ENCODE peak calls at places on chromosomes 3 and 15, in nine cellular contexts. Y, V, L, O, H, U, G, K and F are unnamed samples.

GRCh38 chr3:175329373-175329772 is 470.2 kb downstream of the NAALADL2 start:
- DNase-seq in U (no peak), Y (no peak), H (no peak), V (no peak), L (no peak), K (no peak), O (no peak), G (no peak), F (no peak)

GRCh38 chr15:99322643-99323405 is 71.5 kb downstream of the LRRC28 start:
- DNase-seq in K (no peak), H (no peak), V (no peak), U (no peak), L (no peak), G (no peak), O (no peak), Y (no peak), F (no peak)

GRCh38 chr3:46935168-46935858 is 41.2 kb downstream of the CCDC12 start:
- DNase-seq in L (peak; percentile 86), G (peak; percentile 58), O (peak; percentile 98), H (peak; percentile 93), Y (peak; percentile 51), U (no peak), K (peak; percentile 65), V (no peak), F (peak; percentile 94)

GRCh38 chr3:53229171-53229570 is 26.7 kb downstream of the TKT start:
- DNase-seq in L (no peak), V (no peak), U (no peak), O (no peak), Y (no peak), G (no peak), H (no peak), K (no peak), F (no peak)

GRCh38 chr3:149833241-149833640 is 20.2 kb downstream of the RNF13 start:
- DNase-seq in H (no peak), Y (no peak), G (no peak), L (no peak), K (no peak), V (no peak), O (no peak), U (no peak), F (no peak)

GRCh38 chr3:50251220-50251619 is 15.2 kb downstream of the GNAI2 start:
- DNase-seq in V (no peak), G (no peak), U (no peak), L (peak; percentile 46), K (no peak), H (no peak), Y (no peak), O (peak; percentile 66), F (no peak)

GRCh38 chr3:153252963-153253362 is 90.9 kb downstream of the RAP2B start:
- DNase-seq in O (no peak), G (no peak), L (no peak), U (no peak), H (no peak), V (no peak), K (no peak), Y (no peak), F (no peak)

GRCh38 chr3:195071916-195072820 is 198.8 kb downstream of the XXYLT1 start:
- DNase-seq in K (no peak), V (no peak), Y (no peak), H (peak; percentile 8), G (peak; percentile 3), L (no peak), O (no peak), U (no peak), F (no peak)

GRCh38 chr15:95884276-95884675 is 446.2 kb upstream of the NR2F2 start:
- DNase-seq in Y (no peak), L (no peak), U (no peak), O (no peak), V (no peak), G (no peak), H (no peak), K (no peak), F (no peak)

GRCh38 chr3:106827515-106828213 is 549.6 kb upstream of the CCDC54 start:
- DNase-seq in U (no peak), H (no peak), G (no peak), O (no peak), Y (no peak), V (no peak), L (no peak), K (no peak), F (no peak)

GRCh38 chr15:70580958-70581357 is 182.4 kb downstream of the UACA start:
- DNase-seq in V (no peak), G (no peak), L (no peak), O (no peak), U (no peak), Y (no peak), K (no peak), H (no peak), F (no peak)

GRCh38 chr3:136351905-136352304 is 101.8 kb downstream of the PCCB start:
- DNase-seq in K (no peak), H (no peak), G (no peak), L (no peak), V (no peak), U (no peak), Y (no peak), O (no peak), F (no peak)

GRCh38 chr3:126394179-126394976 is at the start of gene CFAP100:
- DNase-seq in O (peak; percentile 49), V (peak; percentile 85), H (no peak), K (no peak), G (peak; percentile 24), U (peak; percentile 35), Y (no peak), L (no peak), F (no peak)

GRCh38 chr3:11037241-11037873 is 44.8 kb downstream of the SLC6A1 start:
- DNase-seq in Y (no peak), V (no peak), U (no peak), K (no peak), O (no peak), L (no peak), H (no peak), G (no peak), F (no peak)

GRCh38 chr15:59160880-59161593 is 45.6 kb upstream of the LDHAL6B start:
- DNase-seq in O (peak; percentile 32), U (no peak), G (no peak), K (no peak), H (no peak), Y (no peak), L (peak; percentile 62), V (peak; percentile 73), F (no peak)
- H3K4me1 ChIP-seq in O (no peaks in the 10 kb centered on the region), U (no peaks in the 10 kb centered on the region), G (no peaks in the 10 kb centered on the region), K (peaks cover 9% of the 10 kb centered on the region), H (no peaks in the 10 kb centered on the region), Y (peaks cover 17% of the 10 kb centered on the region), L (peaks cover 4% of the 10 kb centered on the region), V (no peaks in the 10 kb centered on the region), F (no peaks in the 10 kb centered on the region)

DNA sequence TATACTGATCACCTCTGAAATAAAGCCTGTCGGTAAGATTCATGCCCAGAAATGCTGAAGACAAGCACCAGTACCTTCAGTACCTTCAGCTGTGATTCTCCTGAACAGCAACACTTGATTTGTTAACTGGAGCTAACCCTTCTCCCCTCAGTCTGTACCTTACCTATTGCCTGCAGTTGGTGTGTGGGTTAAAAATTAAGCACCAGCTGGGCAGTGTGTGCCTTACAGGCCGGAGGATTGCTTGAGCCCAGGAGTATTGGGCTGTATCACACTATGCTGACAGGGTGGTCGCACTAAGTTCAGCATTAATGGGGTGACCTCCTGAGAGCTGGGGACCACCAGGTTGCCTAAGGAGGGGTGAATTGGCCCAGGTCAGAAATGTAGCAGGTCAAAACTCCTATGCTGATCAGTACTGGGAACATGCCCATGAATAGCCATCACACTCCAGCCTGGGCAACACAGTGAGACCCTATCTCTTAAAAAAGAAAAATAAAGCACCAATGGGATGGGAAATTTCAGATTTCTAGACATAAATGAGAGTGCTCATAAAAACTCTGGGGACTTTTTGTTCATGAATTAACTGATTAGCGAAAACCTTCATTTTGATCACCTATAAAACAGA is 197.9 kb downstream of the FNDC3B start:
- DNase-seq in K (no peak), U (no peak), Y (no peak), O (no peak), H (no peak), L (no peak), V (no peak), G (no peak), F (no peak)
- TF ChIP-seq POLR2A in K (no peak), U (no peak), Y (no peak), O (no peak), H (no peak), L (no peak), V (no peak), G (no peak), F (no peak)

GRCh38 chr3:111541911-111542483 is at the start of gene CD96:
- DNase-seq in L (peak; percentile 8), K (no peak), H (no peak), Y (no peak), O (no peak), U (no peak), V (no peak), G (peak; percentile 26), F (no peak)

GRCh38 chr3:111548060-111548459 is 6.1 kb downstream of the CD96 start:
- DNase-seq in K (no peak), L (no peak), V (no peak), O (no peak), G (no peak), H (no peak), Y (no peak), U (no peak), F (no peak)

GRCh38 chr3:111548756-111549155 is 6.8 kb downstream of the CD96 start:
- DNase-seq in U (no peak), O (no peak), H (no peak), K (no peak), Y (no peak), V (no peak), G (no peak), L (no peak), F (no peak)

GRCh38 chr3:111545349-111545748 is 3.4 kb downstream of the CD96 start:
- DNase-seq in L (no peak), G (no peak), H (no peak), O (no peak), K (no peak), U (no peak), Y (no peak), V (no peak), F (no peak)

GRCh38 chr3:111547645-111548044 is 5.6 kb downstream of the CD96 start:
- DNase-seq in V (no peak), Y (no peak), U (no peak), L (peak; percentile 12), K (no peak), O (no peak), G (peak; percentile 14), H (no peak), F (no peak)
- H3K4me1 ChIP-seq in V (peaks cover 3% of the 10 kb centered on the region), Y (no peaks in the 10 kb centered on the region), U (no peaks in the 10 kb centered on the region), L (no peaks in the 10 kb centered on the region), K (no peaks in the 10 kb centered on the region), O (no peaks in the 10 kb centered on the region), G (no peaks in the 10 kb centered on the region), H (no peaks in the 10 kb centered on the region), F (no peaks in the 10 kb centered on the region)

DNA sequence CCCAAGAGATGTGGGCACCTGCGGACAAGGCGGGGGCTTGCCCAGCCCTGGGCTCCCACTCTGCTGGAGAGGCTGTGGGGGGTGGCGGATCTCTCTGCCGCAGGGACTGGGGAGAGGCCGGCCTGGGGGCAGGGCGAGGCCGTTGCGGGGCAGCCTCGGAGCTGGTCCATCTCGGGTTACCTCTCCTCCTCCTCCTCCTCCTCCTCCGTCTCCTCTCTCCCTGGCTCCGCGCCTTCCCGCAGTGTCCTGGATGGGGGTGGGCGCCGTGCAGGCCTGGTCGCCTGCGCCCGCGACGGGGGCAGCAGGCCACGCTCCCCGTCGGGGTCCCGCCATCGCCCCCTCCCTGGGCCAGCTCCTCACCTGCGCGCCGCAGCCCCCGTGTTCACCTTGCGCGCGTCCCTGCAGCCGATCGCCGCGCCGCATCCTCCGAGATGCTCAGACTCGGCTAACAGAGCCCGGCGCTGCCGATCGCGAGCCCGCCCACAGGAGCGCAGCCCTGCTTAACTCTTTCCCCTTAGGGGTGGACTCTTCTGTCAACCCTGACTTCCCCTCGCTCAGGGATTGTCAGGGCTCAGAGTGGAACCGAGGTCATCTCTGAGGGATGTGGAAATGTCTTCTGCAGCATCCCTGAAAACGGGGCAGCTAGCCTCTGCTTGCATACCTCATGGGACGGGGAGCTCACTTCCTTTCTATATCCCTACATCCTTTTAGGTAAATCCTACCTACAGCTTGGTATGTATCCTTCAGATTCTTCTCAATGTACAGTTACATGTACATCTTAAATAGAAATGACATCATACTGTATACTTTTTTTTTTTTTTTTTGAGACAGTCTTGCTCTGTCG is at the start of gene PRRT3:
- DNase-seq in K (no peak), V (peak; percentile 83), Y (no peak), L (peak; percentile 73), H (no peak), G (peak; percentile 34), U (no peak), O (no peak), F (peak; percentile 35)
- TF ChIP-seq POLR2A in K (no peak), V (peak; percentile 41), Y (no peak), L (no peak), H (no peak), G (no peak), U (no peak), O (no peak), F (no peak)